ENCODE peak calls at places on chromosomes 5 and 9, in seven cellular contexts. M is gastrocnemius medialis, J is DND-41, K is BE2C, L is neural progenitor cell, I is Panc1, P is Peyer's patch. W is an unnamed sample.
A peak's percentile ranks its signal among the peaks of the same experiment; 100 is the strongest.

GRCh38 chr5:10975915-10976314 is 214.9 kb upstream of the DAP start:
- DNase-seq in M (no peak), J (peak; percentile 11), K (no peak), L (no peak), I (no peak), P (no peak), W (no peak)

GRCh38 chr5:56816546-56817081 is 1.3 kb downstream of the MAP3K1 start:
- DNase-seq in M (peak; percentile 24), J (peak; percentile 60), K (peak; percentile 73), L (peak; percentile 75), I (no peak), P (peak; percentile 68), W (no peak)

GRCh38 chr9:22008662-22009562 is at the start of gene CDKN2B:
- DNase-seq in M (peak; percentile 94), J (no peak), K (peak; percentile 97), L (peak; percentile 98), I (no peak), P (peak; percentile 82), W (peak; percentile 85)

GRCh38 chr9:130499804-130500263 is 55.1 kb downstream of the ASS1 start:
- DNase-seq in M (no peak), J (no peak), K (no peak), L (no peak), I (no peak), P (no peak), W (no peak)

GRCh38 chr9:84054341-84055010 is 73.9 kb downstream of the RMI1 start:
- DNase-seq in M (peak; percentile 71), J (no peak), K (no peak), L (no peak), I (no peak), P (no peak), W (no peak)

GRCh38 chr5:103057208-103058130 is 62.5 kb downstream of the GIN1 start:
- DNase-seq in M (no peak), J (no peak), K (no peak), L (no peak), I (peak; percentile 12), P (no peak), W (peak; percentile 3)

GRCh38 chr5:143635888-143636287 is 176.1 kb upstream of the HMHB1 start:
- DNase-seq in M (no peak), J (no peak), K (no peak), L (no peak), I (no peak), P (no peak), W (no peak)

GRCh38 chr9:136551401-136552116 is 5.7 kb upstream of the NOTCH1 start:
- DNase-seq in M (peak; percentile 59), J (peak; percentile 66), K (no peak), L (peak; percentile 70), I (no peak), P (peak; percentile 69), W (no peak)

GRCh38 chr5:150184990-150185952 is 4.6 kb upstream of the SLC6A7 start:
- DNase-seq in M (no peak), J (no peak), K (no peak), L (no peak), I (no peak), P (no peak), W (no peak)

GRCh38 chr9:14967450-14968321 is 57.5 kb upstream of the FREM1 start:
- DNase-seq in M (no peak), J (no peak), K (no peak), L (no peak), I (no peak), P (no peak), W (no peak)

GRCh38 chr5:38396766-38397165 is 138.4 kb downstream of the EGFLAM start:
- DNase-seq in M (no peak), J (no peak), K (no peak), L (no peak), I (no peak), P (no peak), W (no peak)

GRCh38 chr5:118687671-118688621 is 300.4 kb downstream of the DTWD2 start:
- DNase-seq in M (no peak), J (no peak), K (no peak), L (no peak), I (no peak), P (no peak), W (no peak)

GRCh38 chr5:140239939-140240700 is 62.8 kb downstream of the PFDN1 start:
- DNase-seq in M (peak; percentile 62), J (peak; percentile 65), K (peak; percentile 80), L (peak; percentile 82), I (no peak), P (peak; percentile 48), W (no peak)

GRCh38 chr9:96294146-96294545 is 7.8 kb downstream of the HSD17B3 start:
- DNase-seq in M (no peak), J (no peak), K (no peak), L (no peak), I (no peak), P (no peak), W (no peak)

GRCh38 chr9:115132648-115133047 is 14.7 kb upstream of the TNC start:
- DNase-seq in M (no peak), J (no peak), K (no peak), L (no peak), I (no peak), P (no peak), W (no peak)

GRCh38 chr5:153551537-153552079 is 61.1 kb downstream of the GRIA1 start:
- DNase-seq in M (no peak), J (no peak), K (no peak), L (peak; percentile 18), I (no peak), P (no peak), W (peak; percentile 82)

GRCh38 chr5:164013077-164013670 is 507.8 kb downstream of the MAT2B start:
- DNase-seq in M (no peak), J (peak; percentile 32), K (peak; percentile 65), L (peak; percentile 81), I (peak; percentile 55), P (peak; percentile 52), W (peak; percentile 40)

GRCh38 chr5:67548520-67549262 is 352.1 kb upstream of the CD180 start:
- DNase-seq in M (no peak), J (no peak), K (no peak), L (no peak), I (no peak), P (no peak), W (no peak)

GRCh38 chr5:74433255-74434123 is 207.0 kb downstream of the ENC1 start:
- DNase-seq in M (no peak), J (no peak), K (no peak), L (peak; percentile 67), I (no peak), P (no peak), W (no peak)

GRCh38 chr9:116928884-116929283 is 241.8 kb downstream of the TRIM32 start:
- DNase-seq in M (no peak), J (no peak), K (no peak), L (peak; percentile 38), I (no peak), P (no peak), W (no peak)

GRCh38 chr9:94591876-94592275 is 1.7 kb downstream of the FBP2 start:
- DNase-seq in M (no peak), J (no peak), K (no peak), L (no peak), I (no peak), P (no peak), W (no peak)

GRCh38 chr9:109992293-109992692 is 212.3 kb downstream of the PALM2AKAP2 start:
- DNase-seq in M (no peak), J (no peak), K (no peak), L (no peak), I (no peak), P (no peak), W (no peak)

GRCh38 chr9:96020822-96021615 is 145.5 kb downstream of the ERCC6L2 start:
- DNase-seq in M (no peak), J (no peak), K (peak; percentile 30), L (peak; percentile 64), I (no peak), P (no peak), W (no peak)

GRCh38 chr5:14699159-14699558 is 34.6 kb downstream of the OTULIN start:
- DNase-seq in M (no peak), J (no peak), K (no peak), L (no peak), I (no peak), P (no peak), W (no peak)

GRCh38 chr5:139638736-139639618 is 9.2 kb upstream of the CXXC5 start:
- DNase-seq in M (peak; percentile 25), J (peak; percentile 4), K (peak; percentile 82), L (peak; percentile 42), I (no peak), P (no peak), W (no peak)

GRCh38 chr9:133545494-133546286 is 11.2 kb downstream of the ADAMTSL2 start:
- DNase-seq in M (no peak), J (no peak), K (peak; percentile 50), L (no peak), I (no peak), P (no peak), W (no peak)

GRCh38 chr9:107174441-107174840 is 108.6 kb upstream of the RAD23B start:
- DNase-seq in M (peak; percentile 61), J (no peak), K (no peak), L (no peak), I (no peak), P (no peak), W (no peak)

GRCh38 chr5:83376461-83376860 is 95.1 kb upstream of the VCAN start:
- DNase-seq in M (no peak), J (no peak), K (no peak), L (no peak), I (no peak), P (no peak), W (no peak)
- H3K4me3 ChIP-seq in M (no peak overlapping the region), J (no peak overlapping the region), K (no peak overlapping the region), L (no peak overlapping the region), I (no peak overlapping the region), P (no peak overlapping the region), W (no peak overlapping the region)

DNA sequence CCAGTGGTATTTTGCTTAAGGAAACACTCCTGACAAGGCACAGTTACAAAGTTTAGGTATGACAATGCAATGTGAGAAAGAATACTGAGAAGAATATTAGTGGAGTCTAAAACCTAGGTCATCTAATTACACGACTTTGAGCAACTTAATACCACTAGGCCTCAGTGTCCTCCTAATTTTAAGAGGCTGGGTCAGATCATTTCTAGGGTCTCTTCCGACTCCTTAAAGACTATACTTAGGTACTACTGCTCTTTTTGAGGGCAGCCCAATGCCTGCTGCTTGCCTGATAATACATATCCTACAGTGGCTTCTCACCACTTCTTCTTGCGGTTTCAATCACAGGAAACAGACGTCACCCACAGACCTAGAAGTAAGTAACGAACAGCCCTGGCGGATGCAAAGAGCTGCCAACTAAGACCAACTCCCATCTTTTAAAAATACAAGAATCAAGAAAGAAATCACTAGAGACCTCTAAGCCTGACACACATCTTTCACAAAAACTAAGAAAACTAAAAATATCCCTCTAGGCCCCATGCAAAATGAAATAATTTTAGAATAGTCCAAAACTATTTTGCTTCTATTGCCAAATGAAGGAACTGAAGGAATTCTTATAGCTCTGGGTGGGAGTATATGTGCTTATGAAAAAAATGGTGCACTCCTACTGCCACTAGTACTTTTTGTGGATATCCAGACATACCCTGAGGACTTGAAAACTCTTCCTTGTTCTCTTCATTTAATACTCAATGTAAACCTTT is 13.1 kb downstream of the DIAPH1 start:
- DNase-seq in M (peak; percentile 42), J (peak; percentile 88), K (no peak), L (no peak), I (no peak), P (peak; percentile 87), W (no peak)
- H3K4me3 ChIP-seq in M (no peak overlapping the region), J (no peak overlapping the region), K (no peak overlapping the region), L (no peak overlapping the region), I (no peak overlapping the region), P (no peak overlapping the region), W (no peak overlapping the region)

GRCh38 chr9:92600742-92601261 is 65.0 kb upstream of the ECM2 start:
- DNase-seq in M (no peak), J (no peak), K (no peak), L (no peak), I (no peak), P (no peak), W (no peak)
- H3K4me3 ChIP-seq in M (no peak overlapping the region), J (no peak overlapping the region), K (no peak overlapping the region), L (no peak overlapping the region), I (no peak overlapping the region), P (no peak overlapping the region), W (no peak overlapping the region)

GRCh38 chr5:147782053-147783028 is at the start of gene JAKMIP2:
- DNase-seq in M (peak; percentile 35), J (peak; percentile 73), K (peak; percentile 100), L (peak; percentile 99), I (no peak), P (peak; percentile 72), W (peak; percentile 76)
- H3K4me3 ChIP-seq in M (no peak within 1 kb of the TSS), J (no peak within 1 kb of the TSS), K (peak within 1 kb of the TSS; percentile 91), L (peak within 1 kb of the TSS; percentile 62), I (peak within 1 kb of the TSS; percentile 25), P (peak within 1 kb of the TSS; percentile 7), W (peak within 1 kb of the TSS; percentile 70)

W was measured in retinal pigment epithelial cell.